ENCODE peak calls at places on chromosomes 6 and 20, in five cellular contexts. One of them, this sample, is unnamed.

GRCh38 chr20:51861726-51862466 is 59.6 kb upstream of the SALL4 start:
- DNase-seq in naive thymus-derived CD8-positive, alpha-beta T cell: no peak
- DNase-seq in stimulated activated naive CD8-positive, alpha-beta T cell treated with anti-CD3 and anti-CD28 coated beads, Interleukin-15, Interleukin-2, amounts not matched to agents 100 U/mL and 50 U/mL, for 24 hours: no peak
- DNase-seq in activated CD4-positive, alpha-beta T cell treated with anti-CD3 and anti-CD28 coated beads, Interleukin-2, amount 50 U/mL, for 48 hours: no peak
- DNase-seq in cardiac fibroblast: no peak
- DNase-seq in this sample: no peak

GRCh38 chr6:117195728-117196127 is 69.6 kb upstream of the VGLL2 start:
- DNase-seq in naive thymus-derived CD8-positive, alpha-beta T cell: no peak
- DNase-seq in stimulated activated naive CD8-positive, alpha-beta T cell treated with anti-CD3 and anti-CD28 coated beads, Interleukin-15, Interleukin-2, amounts not matched to agents 100 U/mL and 50 U/mL, for 24 hours: no peak
- DNase-seq in activated CD4-positive, alpha-beta T cell treated with anti-CD3 and anti-CD28 coated beads, Interleukin-2, amount 50 U/mL, for 48 hours: no peak
- DNase-seq in cardiac fibroblast: no peak
- DNase-seq in this sample: no peak

GRCh38 chr6:157848693-157849092 is 25.6 kb downstream of the SNX9 start:
- DNase-seq in naive thymus-derived CD8-positive, alpha-beta T cell: no peak
- DNase-seq in stimulated activated naive CD8-positive, alpha-beta T cell treated with anti-CD3 and anti-CD28 coated beads, Interleukin-15, Interleukin-2, amounts not matched to agents 100 U/mL and 50 U/mL, for 24 hours: no peak
- DNase-seq in activated CD4-positive, alpha-beta T cell treated with anti-CD3 and anti-CD28 coated beads, Interleukin-2, amount 50 U/mL, for 48 hours: no peak
- DNase-seq in cardiac fibroblast: no peak
- DNase-seq in this sample: no peak

GRCh38 chr20:44033873-44034272 is 119.2 kb downstream of the TOX2 start:
- DNase-seq in naive thymus-derived CD8-positive, alpha-beta T cell: no peak
- DNase-seq in stimulated activated naive CD8-positive, alpha-beta T cell treated with anti-CD3 and anti-CD28 coated beads, Interleukin-15, Interleukin-2, amounts not matched to agents 100 U/mL and 50 U/mL, for 24 hours: peak
- DNase-seq in activated CD4-positive, alpha-beta T cell treated with anti-CD3 and anti-CD28 coated beads, Interleukin-2, amount 50 U/mL, for 48 hours: no peak
- DNase-seq in cardiac fibroblast: no peak
- DNase-seq in this sample: no peak

GRCh38 chr6:36442083-36442670 is 477 bp downstream of the PXT1 start:
- DNase-seq in naive thymus-derived CD8-positive, alpha-beta T cell: no peak
- DNase-seq in stimulated activated naive CD8-positive, alpha-beta T cell treated with anti-CD3 and anti-CD28 coated beads, Interleukin-15, Interleukin-2, amounts not matched to agents 100 U/mL and 50 U/mL, for 24 hours: no peak
- DNase-seq in activated CD4-positive, alpha-beta T cell treated with anti-CD3 and anti-CD28 coated beads, Interleukin-2, amount 50 U/mL, for 48 hours: no peak
- DNase-seq in cardiac fibroblast: no peak
- DNase-seq in this sample: no peak

GRCh38 chr6:42783876-42784738 is 2.3 kb downstream of the BICRAL start:
- DNase-seq in naive thymus-derived CD8-positive, alpha-beta T cell: no peak
- DNase-seq in stimulated activated naive CD8-positive, alpha-beta T cell treated with anti-CD3 and anti-CD28 coated beads, Interleukin-15, Interleukin-2, amounts not matched to agents 100 U/mL and 50 U/mL, for 24 hours: no peak
- DNase-seq in activated CD4-positive, alpha-beta T cell treated with anti-CD3 and anti-CD28 coated beads, Interleukin-2, amount 50 U/mL, for 48 hours: no peak
- DNase-seq in cardiac fibroblast: peak
- DNase-seq in this sample: no peak

GRCh38 chr20:62064788-62065668 is 653 bp downstream of the TAF4 start:
- DNase-seq in naive thymus-derived CD8-positive, alpha-beta T cell: no peak
- DNase-seq in stimulated activated naive CD8-positive, alpha-beta T cell treated with anti-CD3 and anti-CD28 coated beads, Interleukin-15, Interleukin-2, amounts not matched to agents 100 U/mL and 50 U/mL, for 24 hours: peak
- DNase-seq in activated CD4-positive, alpha-beta T cell treated with anti-CD3 and anti-CD28 coated beads, Interleukin-2, amount 50 U/mL, for 48 hours: peak
- DNase-seq in cardiac fibroblast: no peak
- DNase-seq in this sample: peak

GRCh38 chr20:33841439-33841799 is 30.3 kb downstream of the CHMP4B start:
- DNase-seq in naive thymus-derived CD8-positive, alpha-beta T cell: no peak
- DNase-seq in stimulated activated naive CD8-positive, alpha-beta T cell treated with anti-CD3 and anti-CD28 coated beads, Interleukin-15, Interleukin-2, amounts not matched to agents 100 U/mL and 50 U/mL, for 24 hours: no peak
- DNase-seq in activated CD4-positive, alpha-beta T cell treated with anti-CD3 and anti-CD28 coated beads, Interleukin-2, amount 50 U/mL, for 48 hours: no peak
- DNase-seq in cardiac fibroblast: no peak
- DNase-seq in this sample: no peak

GRCh38 chr6:11938285-11938890 is 73.7 kb upstream of the HIVEP1 start:
- DNase-seq in naive thymus-derived CD8-positive, alpha-beta T cell: no peak
- DNase-seq in stimulated activated naive CD8-positive, alpha-beta T cell treated with anti-CD3 and anti-CD28 coated beads, Interleukin-15, Interleukin-2, amounts not matched to agents 100 U/mL and 50 U/mL, for 24 hours: no peak
- DNase-seq in activated CD4-positive, alpha-beta T cell treated with anti-CD3 and anti-CD28 coated beads, Interleukin-2, amount 50 U/mL, for 48 hours: no peak
- DNase-seq in cardiac fibroblast: no peak
- DNase-seq in this sample: no peak

GRCh38 chr20:6765469-6766058 is 1.9 kb upstream of the BMP2 start:
- DNase-seq in naive thymus-derived CD8-positive, alpha-beta T cell: no peak
- DNase-seq in stimulated activated naive CD8-positive, alpha-beta T cell treated with anti-CD3 and anti-CD28 coated beads, Interleukin-15, Interleukin-2, amounts not matched to agents 100 U/mL and 50 U/mL, for 24 hours: no peak
- DNase-seq in activated CD4-positive, alpha-beta T cell treated with anti-CD3 and anti-CD28 coated beads, Interleukin-2, amount 50 U/mL, for 48 hours: no peak
- DNase-seq in cardiac fibroblast: peak
- DNase-seq in this sample: peak

GRCh38 chr6:158142789-158143188 is 25.3 kb downstream of the SERAC1 start:
- DNase-seq in naive thymus-derived CD8-positive, alpha-beta T cell: no peak
- DNase-seq in stimulated activated naive CD8-positive, alpha-beta T cell treated with anti-CD3 and anti-CD28 coated beads, Interleukin-15, Interleukin-2, amounts not matched to agents 100 U/mL and 50 U/mL, for 24 hours: no peak
- DNase-seq in activated CD4-positive, alpha-beta T cell treated with anti-CD3 and anti-CD28 coated beads, Interleukin-2, amount 50 U/mL, for 48 hours: no peak
- DNase-seq in cardiac fibroblast: peak
- DNase-seq in this sample: peak

GRCh38 chr20:64212750-64213149 is 42.8 kb upstream of the PCMTD2 start:
- DNase-seq in naive thymus-derived CD8-positive, alpha-beta T cell: no peak
- DNase-seq in stimulated activated naive CD8-positive, alpha-beta T cell treated with anti-CD3 and anti-CD28 coated beads, Interleukin-15, Interleukin-2, amounts not matched to agents 100 U/mL and 50 U/mL, for 24 hours: no peak
- DNase-seq in activated CD4-positive, alpha-beta T cell treated with anti-CD3 and anti-CD28 coated beads, Interleukin-2, amount 50 U/mL, for 48 hours: no peak
- DNase-seq in cardiac fibroblast: peak
- DNase-seq in this sample: peak

GRCh38 chr20:48667889-48668413 is 159.8 kb downstream of the PREX1 start:
- DNase-seq in naive thymus-derived CD8-positive, alpha-beta T cell: no peak
- DNase-seq in stimulated activated naive CD8-positive, alpha-beta T cell treated with anti-CD3 and anti-CD28 coated beads, Interleukin-15, Interleukin-2, amounts not matched to agents 100 U/mL and 50 U/mL, for 24 hours: no peak
- DNase-seq in activated CD4-positive, alpha-beta T cell treated with anti-CD3 and anti-CD28 coated beads, Interleukin-2, amount 50 U/mL, for 48 hours: no peak
- DNase-seq in cardiac fibroblast: peak
- DNase-seq in this sample: no peak

GRCh38 chr6:121435444-121436069 is at the start of gene GJA1:
- DNase-seq in naive thymus-derived CD8-positive, alpha-beta T cell: no peak
- DNase-seq in stimulated activated naive CD8-positive, alpha-beta T cell treated with anti-CD3 and anti-CD28 coated beads, Interleukin-15, Interleukin-2, amounts not matched to agents 100 U/mL and 50 U/mL, for 24 hours: no peak
- DNase-seq in activated CD4-positive, alpha-beta T cell treated with anti-CD3 and anti-CD28 coated beads, Interleukin-2, amount 50 U/mL, for 48 hours: no peak
- DNase-seq in cardiac fibroblast: peak
- DNase-seq in this sample: peak

GRCh38 chr20:38842017-38842416 is 36.5 kb downstream of the PPP1R16B start:
- DNase-seq in naive thymus-derived CD8-positive, alpha-beta T cell: no peak
- DNase-seq in stimulated activated naive CD8-positive, alpha-beta T cell treated with anti-CD3 and anti-CD28 coated beads, Interleukin-15, Interleukin-2, amounts not matched to agents 100 U/mL and 50 U/mL, for 24 hours: no peak
- DNase-seq in activated CD4-positive, alpha-beta T cell treated with anti-CD3 and anti-CD28 coated beads, Interleukin-2, amount 50 U/mL, for 48 hours: no peak
- DNase-seq in cardiac fibroblast: no peak
- DNase-seq in this sample: no peak

GRCh38 chr20:59576216-59576953 is 28.0 kb upstream of the PHACTR3 start:
- DNase-seq in naive thymus-derived CD8-positive, alpha-beta T cell: no peak
- DNase-seq in stimulated activated naive CD8-positive, alpha-beta T cell treated with anti-CD3 and anti-CD28 coated beads, Interleukin-15, Interleukin-2, amounts not matched to agents 100 U/mL and 50 U/mL, for 24 hours: no peak
- DNase-seq in activated CD4-positive, alpha-beta T cell treated with anti-CD3 and anti-CD28 coated beads, Interleukin-2, amount 50 U/mL, for 48 hours: no peak
- DNase-seq in cardiac fibroblast: no peak
- DNase-seq in this sample: no peak

GRCh38 chr6:154341876-154342275 is 14.7 kb downstream of the IPCEF1 start:
- DNase-seq in naive thymus-derived CD8-positive, alpha-beta T cell: no peak
- DNase-seq in stimulated activated naive CD8-positive, alpha-beta T cell treated with anti-CD3 and anti-CD28 coated beads, Interleukin-15, Interleukin-2, amounts not matched to agents 100 U/mL and 50 U/mL, for 24 hours: no peak
- DNase-seq in activated CD4-positive, alpha-beta T cell treated with anti-CD3 and anti-CD28 coated beads, Interleukin-2, amount 50 U/mL, for 48 hours: no peak
- DNase-seq in cardiac fibroblast: no peak
- DNase-seq in this sample: no peak

GRCh38 chr20:21159658-21160380 is 33.9 kb downstream of the KIZ start:
- DNase-seq in naive thymus-derived CD8-positive, alpha-beta T cell: no peak
- DNase-seq in stimulated activated naive CD8-positive, alpha-beta T cell treated with anti-CD3 and anti-CD28 coated beads, Interleukin-15, Interleukin-2, amounts not matched to agents 100 U/mL and 50 U/mL, for 24 hours: no peak
- DNase-seq in activated CD4-positive, alpha-beta T cell treated with anti-CD3 and anti-CD28 coated beads, Interleukin-2, amount 50 U/mL, for 48 hours: no peak
- DNase-seq in cardiac fibroblast: no peak
- DNase-seq in this sample: peak

This sample was measured in HCEC 1CT.